ENCODE peak calls at places on chromosome X, in four cellular contexts. U is fibroblast of lung, Z is suprapubic skin, W is GM12865. V is an unnamed sample.

GRCh38 chrX:73581002-73581628 is 18.1 kb downstream of the CHIC1 start:
- DNase-seq in U (no peak), Z (no peak), W (no peak), V (no peak)

GRCh38 chrX:84339507-84340364 is 151.7 kb upstream of the RPS6KA6 start:
- DNase-seq in U (peak; percentile 40), W (peak; percentile 0), Z (no peak), V (no peak)

GRCh38 chrX:152632445-152633097 is 5.1 kb upstream of the GABRQ start:
- DNase-seq in W (peak; percentile 16), Z (no peak), U (peak; percentile 27), V (no peak)

GRCh38 chrX:7083021-7083420 is 64.5 kb upstream of the STS start:
- DNase-seq in Z (no peak), W (peak; percentile 37), U (no peak), V (no peak)

GRCh38 chrX:103565752-103566151 is 19.6 kb upstream of the TCEAL4 start:
- DNase-seq in U (peak; percentile 54), W (no peak), Z (no peak), V (no peak)

GRCh38 chrX:97126020-97126419 is 242.3 kb downstream of the RPA4 start:
- DNase-seq in Z (no peak), W (no peak), U (peak; percentile 43), V (no peak)

GRCh38 chrX:40010550-40011364 is 87.0 kb downstream of the BCOR start:
- DNase-seq in U (no peak), W (no peak), Z (no peak), V (no peak)

GRCh38 chrX:10496345-10496965 is 123.9 kb downstream of the MID1 start:
- DNase-seq in Z (no peak), W (no peak), U (peak; percentile 87), V (no peak)

GRCh38 chrX:7215842-7216241 is 67.9 kb upstream of the PUDP start:
- DNase-seq in W (no peak), Z (no peak), U (no peak), V (no peak)

GRCh38 chrX:3159995-3160715 is 118.9 kb downstream of the ARSF start:
- DNase-seq in Z (no peak), U (no peak), W (no peak), V (no peak)

GRCh38 chrX:110836982-110837381 is 41.4 kb upstream of the CHRDL1 start:
- DNase-seq in Z (no peak), U (no peak), W (no peak), V (no peak)

GRCh38 chrX:70262952-70263567 is 3.1 kb upstream of the P2RY4 start:
- DNase-seq in Z (no peak), U (peak; percentile 49), W (peak; percentile 28), V (peak; percentile 3)

GRCh38 chrX:34655496-34656258 is 1.4 kb downstream of the TMEM47 start:
- DNase-seq in U (peak; percentile 19), W (no peak), Z (no peak), V (no peak)

GRCh38 chrX:137263374-137263773 is 229.6 kb upstream of the GPR101 start:
- DNase-seq in W (no peak), Z (no peak), U (no peak), V (no peak)

GRCh38 chrX:55342533-55343501 is 78.1 kb upstream of the PAGE3 start:
- DNase-seq in Z (no peak), W (peak; percentile 43), U (no peak), V (no peak)

GRCh38 chrX:67555578-67556203 is 11.9 kb downstream of the AR start:
- DNase-seq in W (peak; percentile 14), Z (no peak), U (peak; percentile 36), V (no peak)

GRCh38 chrX:81259008-81259713 is 57.3 kb downstream of the SH3BGRL start:
- DNase-seq in W (no peak), Z (no peak), U (peak; percentile 82), V (peak; percentile 27)

GRCh38 chrX:130049821-130050220 is 60.5 kb downstream of the ELF4 start:
- DNase-seq in W (no peak), Z (no peak), U (no peak), V (no peak)

GRCh38 chrX:37350034-37350365 is 836 bp downstream of the PRRG1 start:
- DNase-seq in Z (no peak), U (peak; percentile 28), W (no peak), V (no peak)

GRCh38 chrX:24928114-24928513 is 87.7 kb downstream of the ARX start:
- DNase-seq in U (no peak), Z (no peak), W (no peak), V (no peak)

GRCh38 chrX:102765794-102766193 is 45.3 kb downstream of the GPRASP3 start:
- DNase-seq in W (no peak), Z (no peak), U (peak; percentile 64), V (peak; percentile 27)

GRCh38 chrX:22338740-22339139 is 66.0 kb downstream of the CBLL2 start:
- DNase-seq in U (peak; percentile 51), W (no peak), Z (no peak), V (no peak)

GRCh38 chrX:37926700-37927099 is 79.3 kb upstream of the DYNLT3 start:
- DNase-seq in U (peak; percentile 57), W (peak; percentile 28), Z (no peak), V (no peak)

GRCh38 chrX:153459976-153460375 is 10.4 kb downstream of the HAUS7 start:
- DNase-seq in Z (no peak), W (no peak), U (peak; percentile 38), V (no peak)

GRCh38 chrX:115560211-115560977 is 580 bp upstream of the PLS3 start:
- DNase-seq in U (no peak), Z (no peak), W (no peak), V (no peak)

GRCh38 chrX:106247162-106247561 is 79.1 kb downstream of the PWWP3B start:
- DNase-seq in U (no peak), W (no peak), Z (no peak), V (no peak)

GRCh38 chrX:338281-338835 is 19.8 kb upstream of the GTPBP6 start:
- DNase-seq in Z (no peak), U (no peak), W (no peak), V (no peak)

GRCh38 chrX:47456080-47456479 is 26.9 kb downstream of the ZNF41 start:
- DNase-seq in U (no peak), W (no peak), Z (no peak), V (no peak)

GRCh38 chrX:132740316-132741123 is 217.9 kb downstream of the HS6ST2 start:
- DNase-seq in W (no peak), U (peak; percentile 12), Z (no peak), V (no peak)
- TF ChIP-seq CTCF in W (peak; percentile 37), U (peak; percentile 68), Z (no peak), V (peak; percentile 24)

GRCh38 chrX:141176586-141177451 is at the start of gene LDOC1:
- DNase-seq in Z (peak; percentile 80), W (no peak), U (peak; percentile 74), V (peak; percentile 24)

GRCh38 chrX:141180851-141181250 is 3.9 kb upstream of the LDOC1 start:
- DNase-seq in W (no peak), Z (no peak), U (no peak), V (no peak)

GRCh38 chrX:141175786-141176185 is 1.1 kb downstream of the LDOC1 start:
- DNase-seq in U (no peak), W (no peak), Z (no peak), V (no peak)
- H3K4me3 ChIP-seq in U (peak overlapping the region; percentile 77), W (no peak overlapping the region), Z (peak overlapping the region; percentile 55), V (peak overlapping the region; percentile 54)

GRCh38 chrX:43870011-43870410 is 12.2 kb downstream of the MAOB start:
- DNase-seq in U (no peak), W (no peak), Z (no peak), V (no peak)
- TF ChIP-seq CTCF in U (no peak), W (no peak), Z (no peak), V (no peak)

GRCh38 chrX:16223385-16223784 is 56.1 kb downstream of the MAGEB17 start:
- DNase-seq in U (no peak), Z (no peak), W (no peak), V (no peak)
- H3K4me3 ChIP-seq in U (no peak overlapping the region), Z (no peak overlapping the region), W (no peak overlapping the region), V (no peak overlapping the region)

GRCh38 chrX:154652311-154653047 is 900 bp downstream of the CTAG2 start:
- DNase-seq in W (no peak), Z (no peak), U (no peak), V (no peak)

GRCh38 chrX:154655346-154655745 is 2.0 kb upstream of the CTAG2 start:
- DNase-seq in W (no peak), Z (no peak), U (no peak), V (no peak)

GRCh38 chrX:154654372-154654771 is 993 bp upstream of the CTAG2 start:
- DNase-seq in Z (no peak), U (no peak), W (no peak), V (no peak)

GRCh38 chrX:154654925-154655324 is 1.5 kb upstream of the CTAG2 start:
- DNase-seq in W (no peak), Z (no peak), U (no peak), V (no peak)

GRCh38 chrX:154653048-154653401 is 354 bp downstream of the CTAG2 start:
- DNase-seq in U (no peak), W (no peak), Z (no peak), V (no peak)
- TF ChIP-seq CTCF in U (no peak), W (no peak), Z (no peak), V (no peak)